ENCODE peak calls at places on chromosomes 7 and 10, in four cellular contexts. I is A549, H is HCT116, W is WTC11. J is an unnamed sample.

GRCh38 chr10:48442090-48442808 is 135.8 kb downstream of the MAPK8 start:
- DNase-seq in I (no peak), H (no peak), W (no peak), J (no peak)

GRCh38 chr10:79070091-79070610 is 1.4 kb downstream of the ZMIZ1 start:
- DNase-seq in I (no peak), H (no peak), W (peak), J (no peak)

GRCh38 chr10:10320981-10321380 is 696.7 kb upstream of the CELF2 start:
- DNase-seq in I (no peak), H (no peak), W (no peak), J (no peak)

GRCh38 chr7:18166002-18166401 is 138.4 kb upstream of the PRPS1L1 start:
- DNase-seq in I (no peak), H (no peak), W (no peak), J (no peak)

GRCh38 chr10:11782793-11783557 is 40.2 kb upstream of the PROSER2 start:
- DNase-seq in I (peak), H (peak), W (no peak), J (peak)

GRCh38 chr10:119378737-119379067 is 163.8 kb downstream of the RGS10 start:
- DNase-seq in I (no peak), H (no peak), W (no peak), J (no peak)

GRCh38 chr10:598415-599170 is 90.9 kb downstream of the DIP2C start:
- DNase-seq in I (no peak), H (no peak), W (no peak), J (peak)

GRCh38 chr7:1642291-1642728 is 27.8 kb upstream of the ELFN1 start:
- DNase-seq in I (no peak), H (no peak), W (no peak), J (no peak)

GRCh38 chr10:89471110-89471814 is 56.9 kb downstream of the IFIT5 start:
- DNase-seq in I (no peak), H (no peak), W (no peak), J (no peak)

GRCh38 chr10:86730227-86730626 is 26.2 kb upstream of the BMPR1A start:
- DNase-seq in I (no peak), H (no peak), W (no peak), J (no peak)

GRCh38 chr7:79553811-79554555 is 100.5 kb upstream of the MAGI2 start:
- DNase-seq in I (peak), H (no peak), W (no peak), J (no peak)

GRCh38 chr10:107894521-107894920 is 730.0 kb upstream of the SORCS1 start:
- DNase-seq in I (no peak), H (no peak), W (no peak), J (peak)

GRCh38 chr7:50537417-50537816 is 27.8 kb downstream of the DDC start:
- DNase-seq in I (no peak), H (no peak), W (no peak), J (no peak)

GRCh38 chr10:63346015-63346441 is 119.7 kb downstream of the JMJD1C start:
- DNase-seq in I (peak), H (no peak), W (no peak), J (peak)

GRCh38 chr10:66176772-66177171 is 749.1 kb upstream of the LRRTM3 start:
- DNase-seq in I (no peak), H (no peak), W (no peak), J (peak)

GRCh38 chr10:4260483-4260882 is 475.5 kb upstream of the KLF6 start:
- DNase-seq in I (no peak), H (no peak), W (no peak), J (no peak)

GRCh38 chr7:66088861-66089838 is 13.5 kb downstream of the ASL start:
- DNase-seq in I (no peak), H (no peak), W (no peak), J (no peak)

GRCh38 chr10:73588656-73589055 is 2.5 kb downstream of the USP54 start:
- DNase-seq in I (no peak), H (no peak), W (no peak), J (no peak)

GRCh38 chr7:39735903-39736302 is 112.5 kb downstream of the RALA start:
- DNase-seq in I (no peak), H (no peak), W (no peak), J (peak)

GRCh38 chr7:40922316-40922670 is 780.6 kb downstream of the INHBA start:
- DNase-seq in I (no peak), H (no peak), W (no peak), J (no peak)

GRCh38 chr10:114274616-114275453 is 35.8 kb downstream of the VWA2 start:
- DNase-seq in I (no peak), H (no peak), W (no peak), J (no peak)

GRCh38 chr7:23864984-23865383 is 155.0 kb downstream of the STK31 start:
- DNase-seq in I (peak), H (no peak), W (no peak), J (no peak)

GRCh38 chr10:14123066-14123465 is 207.7 kb downstream of the FRMD4A start:
- DNase-seq in I (no peak), H (no peak), W (no peak), J (no peak)

GRCh38 chr10:61397175-61397986 is 55.8 kb downstream of the TMEM26 start:
- DNase-seq in I (peak), H (no peak), W (no peak), J (peak)

GRCh38 chr7:100100420-100101015 is 679 bp downstream of the MCM7 start:
- DNase-seq in I (peak), H (peak), W (peak), J (peak)

GRCh38 chr7:100106633-100107032 is 5.2 kb downstream of the AP4M1 start:
- DNase-seq in I (no peak), H (no peak), W (no peak), J (no peak)

GRCh38 chr7:100105534-100105933 is 4.1 kb downstream of the AP4M1 start:
- DNase-seq in I (no peak), H (no peak), W (no peak), J (no peak)

GRCh38 chr7:100101016-100101862 is at the start of the genes AP4M1 and MCM7:
- DNase-seq in I (peak), H (peak), W (peak), J (peak)

GRCh38 chr7:100102950-100103840 is 1.8 kb downstream of the AP4M1 start:
- DNase-seq in I (no peak), H (no peak), W (no peak), J (no peak)
- TF ChIP-seq MAX in I (no peak), H (no peak), W (no peak), J (no peak)

DNA sequence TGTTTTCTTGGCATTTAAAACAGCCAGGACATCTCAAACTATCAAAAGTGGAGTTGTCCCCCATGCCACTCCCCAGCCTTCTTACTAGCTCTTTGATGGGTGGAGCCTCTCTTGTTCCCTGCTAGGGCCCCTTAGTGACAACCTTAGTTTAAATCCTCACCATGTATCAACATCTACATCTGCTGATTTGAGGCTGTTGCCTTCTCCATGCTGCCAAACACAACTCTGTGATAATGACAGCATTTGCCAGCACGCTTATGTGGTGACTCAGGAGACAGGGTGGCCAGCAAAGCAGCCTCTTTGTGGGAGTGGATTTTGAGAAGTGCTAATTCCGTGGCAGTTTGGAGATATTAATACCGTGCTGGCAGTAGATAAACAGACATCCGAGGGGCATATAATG is 145.4 kb downstream of the LRRC4 start:
- DNase-seq in I (no peak), H (no peak), W (no peak), J (peak)
- TF ChIP-seq MAX in I (no peak), H (no peak), W (no peak), J (no peak)

GRCh38 chr7:35430547-35431153 is 176.8 kb upstream of the TBX20 start:
- DNase-seq in I (peak), H (peak), W (peak), J (peak)

GRCh38 chr7:35422715-35423114 is 168.8 kb upstream of the TBX20 start:
- DNase-seq in I (no peak), H (no peak), W (no peak), J (no peak)

GRCh38 chr7:35420657-35421056 is 166.8 kb upstream of the TBX20 start:
- DNase-seq in I (no peak), H (no peak), W (no peak), J (no peak)

GRCh38 chr7:35424440-35424839 is 170.5 kb upstream of the TBX20 start:
- DNase-seq in I (no peak), H (no peak), W (no peak), J (no peak)

DNA sequence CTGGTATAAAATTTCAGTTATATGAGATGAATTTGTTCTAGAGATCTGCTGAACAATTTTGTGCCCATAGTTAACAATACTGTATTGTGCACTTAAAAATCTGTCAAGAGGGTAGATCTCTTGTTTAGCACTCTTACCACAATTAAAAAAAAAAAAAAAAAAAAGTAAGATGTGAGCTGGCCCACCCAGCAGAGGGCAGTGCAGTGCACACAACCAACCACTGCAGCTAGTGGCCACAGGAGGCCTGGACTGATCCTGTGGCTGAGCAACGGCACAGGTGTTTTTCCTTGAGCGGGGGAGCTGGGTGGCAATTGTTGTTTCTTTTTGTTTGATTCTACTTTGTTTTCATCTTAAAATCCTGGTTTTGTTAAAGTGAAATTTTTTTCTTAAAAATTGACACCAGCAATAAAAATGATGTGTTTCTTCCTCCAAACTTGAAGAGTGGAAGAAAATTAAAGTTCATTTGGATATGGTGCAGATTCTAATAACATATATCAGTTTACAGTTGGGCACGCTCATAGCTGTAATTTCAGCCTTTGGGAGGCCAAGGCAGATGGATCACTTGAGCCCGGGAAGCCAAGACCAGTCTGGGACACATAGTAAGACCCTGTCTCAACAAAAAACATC is 171.1 kb upstream of the TBX20 start:
- DNase-seq in I (peak), H (peak), W (peak), J (peak)
- TF ChIP-seq MAX in I (no peak), H (no peak), W (no peak), J (no peak)

GRCh38 chr7:19700936-19701335 is 7.9 kb downstream of the POLR1F start:
- DNase-seq in I (no peak), H (no peak), W (no peak), J (no peak)
- TF ChIP-seq MAX in I (no peak), H (no peak), W (no peak), J (no peak)

DNA sequence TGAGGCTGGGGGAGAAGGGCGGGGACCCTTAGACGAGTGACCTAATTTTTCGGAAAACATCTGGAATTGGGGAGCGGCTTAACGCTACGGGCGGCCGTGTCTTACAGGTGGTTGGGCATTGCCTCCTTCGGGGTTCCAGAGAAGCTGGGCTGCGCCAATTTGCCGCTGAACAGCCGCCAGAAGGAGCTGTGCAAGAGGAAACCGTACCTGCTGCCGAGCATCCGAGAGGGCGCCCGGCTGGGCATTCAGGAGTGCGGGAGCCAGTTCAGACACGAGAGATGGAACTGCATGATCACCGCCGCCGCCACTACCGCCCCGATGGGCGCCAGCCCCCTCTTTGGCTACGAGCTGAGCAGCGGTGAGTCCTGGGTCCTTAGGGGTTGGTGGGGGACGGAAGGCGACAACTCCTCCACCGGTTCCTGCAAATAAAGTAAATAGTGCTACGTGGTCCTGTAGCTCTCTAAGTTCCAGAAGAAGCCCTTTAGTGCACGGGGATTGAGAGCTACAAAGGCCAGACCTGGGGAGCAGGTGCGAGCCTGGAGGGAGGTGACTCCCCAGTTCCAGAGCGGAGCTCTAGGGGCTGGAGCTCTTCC is 756 bp downstream of the WNT16 start:
- DNase-seq in I (peak), H (no peak), W (peak), J (no peak)
- TF ChIP-seq MAX in I (no peak), H (no peak), W (peak), J (no peak)

DNA sequence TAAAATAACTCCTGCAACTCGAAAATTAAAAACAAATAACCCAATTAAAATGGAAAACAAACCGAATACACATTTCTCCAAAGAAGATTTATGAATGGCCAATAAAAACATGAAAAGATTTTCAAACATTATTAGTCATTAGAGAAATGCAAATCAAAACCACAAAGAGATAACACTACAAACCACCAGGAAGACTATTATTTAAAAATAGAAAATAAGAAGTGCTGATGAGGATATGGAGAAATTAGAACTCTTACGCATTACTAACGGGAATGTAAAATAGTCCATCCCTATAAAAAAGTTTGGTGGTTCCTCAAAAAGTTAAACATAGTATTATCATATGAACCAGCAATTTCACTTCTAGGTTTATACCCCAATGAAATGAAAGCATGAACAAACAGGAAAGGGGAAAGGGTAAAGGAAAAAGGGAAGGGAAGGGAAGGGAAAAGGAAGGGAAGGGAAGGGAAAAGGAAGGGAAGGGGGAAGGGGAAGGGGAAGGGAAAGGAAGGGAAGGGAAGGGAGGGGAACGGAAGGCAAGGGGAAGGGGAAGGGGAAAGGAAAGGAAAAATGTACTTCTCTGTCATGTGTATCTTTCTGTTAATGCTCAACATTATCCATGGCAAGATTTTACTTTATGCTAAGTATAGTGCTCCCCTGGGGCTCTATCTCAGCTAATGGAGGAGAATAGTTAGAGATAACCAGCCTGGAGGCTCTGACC is 125.3 kb upstream of the RSU1 start:
- DNase-seq in I (no peak), H (no peak), W (no peak), J (no peak)
- TF ChIP-seq MAX in I (no peak), H (no peak), W (no peak), J (no peak)

DNA sequence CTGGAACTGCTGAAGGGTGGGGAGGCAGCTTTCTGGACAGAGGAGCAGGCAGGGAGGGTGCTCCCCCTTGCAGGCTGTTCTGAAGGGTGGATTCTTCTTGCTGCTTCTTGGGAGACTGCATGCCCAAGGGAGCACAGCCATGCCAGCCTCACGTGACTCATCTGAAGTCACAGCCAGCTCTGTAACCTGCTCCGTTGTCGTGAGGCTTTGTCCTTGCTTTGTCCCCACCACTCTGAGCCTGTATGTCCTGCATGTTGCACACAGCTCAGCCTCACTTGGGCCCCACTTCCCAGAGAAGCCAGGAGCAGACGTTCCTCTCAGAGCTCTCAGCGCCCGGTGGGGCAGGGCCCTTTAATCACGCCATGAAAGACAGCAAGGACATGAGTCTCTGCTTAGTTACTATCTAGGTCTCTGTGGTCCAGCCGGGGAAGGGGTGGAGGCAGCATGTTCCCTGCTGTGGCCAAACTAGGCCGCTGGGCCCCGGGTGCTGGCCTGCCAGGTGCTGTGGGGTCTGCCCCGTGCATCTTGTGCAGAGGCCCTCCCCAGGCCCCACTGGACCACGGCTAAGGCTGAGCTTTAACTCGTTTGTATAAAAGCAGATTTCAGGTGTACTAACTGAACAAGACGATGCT is 127.5 kb upstream of the FAM20C start:
- DNase-seq in I (no peak), H (no peak), W (no peak), J (peak)
- TF ChIP-seq MAX in I (no peak), H (no peak), W (no peak), J (no peak)

J was measured in NB4.